ENCODE peak calls at places on chromosome 21, in five cellular contexts. One of them, this sample, is unnamed.

GRCh38 chr21:38804617-38805281 is 980 bp upstream of the ETS2 start:
- DNase-seq in esophagus muscularis mucosa: no peak
- DNase-seq in stimulated activated CD4-positive, alpha-beta T cell treated with anti-CD3 and anti-CD28 coated beads, Interleukin-4, amount 100 ng/mL, for 48 hours: no peak
- DNase-seq in psoas muscle: peak; percentile 88
- DNase-seq in AG08396: peak; percentile 72
- DNase-seq in this sample: peak; percentile 79

GRCh38 chr21:38280446-38280845 is 23.7 kb downstream of the KCNJ15 start:
- DNase-seq in esophagus muscularis mucosa: no peak
- DNase-seq in stimulated activated CD4-positive, alpha-beta T cell treated with anti-CD3 and anti-CD28 coated beads, Interleukin-4, amount 100 ng/mL, for 48 hours: no peak
- DNase-seq in psoas muscle: no peak
- DNase-seq in AG08396: no peak
- DNase-seq in this sample: no peak

GRCh38 chr21:28402616-28402989 is 590.1 kb downstream of the LTN1 start:
- DNase-seq in esophagus muscularis mucosa: no peak
- DNase-seq in stimulated activated CD4-positive, alpha-beta T cell treated with anti-CD3 and anti-CD28 coated beads, Interleukin-4, amount 100 ng/mL, for 48 hours: no peak
- DNase-seq in psoas muscle: no peak
- DNase-seq in AG08396: peak; percentile 8
- DNase-seq in this sample: no peak

GRCh38 chr21:38159355-38159754 is 97.4 kb upstream of the KCNJ15 start:
- DNase-seq in esophagus muscularis mucosa: no peak
- DNase-seq in stimulated activated CD4-positive, alpha-beta T cell treated with anti-CD3 and anti-CD28 coated beads, Interleukin-4, amount 100 ng/mL, for 48 hours: peak; percentile 44
- DNase-seq in psoas muscle: no peak
- DNase-seq in AG08396: peak; percentile 66
- DNase-seq in this sample: peak; percentile 70

GRCh38 chr21:46605759-46606426 is 1.0 kb upstream of the S100B start:
- DNase-seq in esophagus muscularis mucosa: no peak
- DNase-seq in stimulated activated CD4-positive, alpha-beta T cell treated with anti-CD3 and anti-CD28 coated beads, Interleukin-4, amount 100 ng/mL, for 48 hours: peak; percentile 16
- DNase-seq in psoas muscle: peak; percentile 63
- DNase-seq in AG08396: no peak
- DNase-seq in this sample: no peak

GRCh38 chr21:43890042-43890441 is 25.0 kb downstream of the AGPAT3 start:
- DNase-seq in esophagus muscularis mucosa: no peak
- DNase-seq in stimulated activated CD4-positive, alpha-beta T cell treated with anti-CD3 and anti-CD28 coated beads, Interleukin-4, amount 100 ng/mL, for 48 hours: no peak
- DNase-seq in psoas muscle: no peak
- DNase-seq in AG08396: no peak
- DNase-seq in this sample: no peak

GRCh38 chr21:34997295-34997694 is 51.8 kb downstream of the RUNX1 start:
- DNase-seq in esophagus muscularis mucosa: no peak
- DNase-seq in stimulated activated CD4-positive, alpha-beta T cell treated with anti-CD3 and anti-CD28 coated beads, Interleukin-4, amount 100 ng/mL, for 48 hours: no peak
- DNase-seq in psoas muscle: no peak
- DNase-seq in AG08396: no peak
- DNase-seq in this sample: no peak

GRCh38 chr21:35963920-35964451 is 96.3 kb downstream of the SETD4 start:
- DNase-seq in esophagus muscularis mucosa: no peak
- DNase-seq in stimulated activated CD4-positive, alpha-beta T cell treated with anti-CD3 and anti-CD28 coated beads, Interleukin-4, amount 100 ng/mL, for 48 hours: no peak
- DNase-seq in psoas muscle: no peak
- DNase-seq in AG08396: no peak
- DNase-seq in this sample: no peak

GRCh38 chr21:43370888-43371570 is 55.9 kb downstream of the SIK1 start:
- DNase-seq in esophagus muscularis mucosa: no peak
- DNase-seq in stimulated activated CD4-positive, alpha-beta T cell treated with anti-CD3 and anti-CD28 coated beads, Interleukin-4, amount 100 ng/mL, for 48 hours: no peak
- DNase-seq in psoas muscle: no peak
- DNase-seq in AG08396: no peak
- DNase-seq in this sample: no peak

GRCh38 chr21:46148106-46148505 is 7.3 kb downstream of the FTCD start:
- DNase-seq in esophagus muscularis mucosa: no peak
- DNase-seq in stimulated activated CD4-positive, alpha-beta T cell treated with anti-CD3 and anti-CD28 coated beads, Interleukin-4, amount 100 ng/mL, for 48 hours: no peak
- DNase-seq in psoas muscle: no peak
- DNase-seq in AG08396: no peak
- DNase-seq in this sample: no peak

GRCh38 chr21:40752125-40752524 is 94.8 kb downstream of the DSCAM start:
- DNase-seq in esophagus muscularis mucosa: peak; percentile 53
- DNase-seq in stimulated activated CD4-positive, alpha-beta T cell treated with anti-CD3 and anti-CD28 coated beads, Interleukin-4, amount 100 ng/mL, for 48 hours: no peak
- DNase-seq in psoas muscle: no peak
- DNase-seq in AG08396: no peak
- DNase-seq in this sample: no peak

GRCh38 chr21:45981641-45982255 is at the start of gene COL6A1:
- DNase-seq in esophagus muscularis mucosa: no peak
- DNase-seq in stimulated activated CD4-positive, alpha-beta T cell treated with anti-CD3 and anti-CD28 coated beads, Interleukin-4, amount 100 ng/mL, for 48 hours: peak; percentile 24
- DNase-seq in psoas muscle: peak; percentile 85
- DNase-seq in AG08396: peak; percentile 91
- DNase-seq in this sample: no peak

GRCh38 chr21:35324372-35325220 is 275.5 kb upstream of the RUNX1 start:
- DNase-seq in esophagus muscularis mucosa: peak; percentile 85
- DNase-seq in stimulated activated CD4-positive, alpha-beta T cell treated with anti-CD3 and anti-CD28 coated beads, Interleukin-4, amount 100 ng/mL, for 48 hours: no peak
- DNase-seq in psoas muscle: peak; percentile 63
- DNase-seq in AG08396: peak; percentile 60
- DNase-seq in this sample: peak; percentile 67

GRCh38 chr21:35664683-35665082 is 395.6 kb downstream of the SETD4 start:
- DNase-seq in esophagus muscularis mucosa: no peak
- DNase-seq in stimulated activated CD4-positive, alpha-beta T cell treated with anti-CD3 and anti-CD28 coated beads, Interleukin-4, amount 100 ng/mL, for 48 hours: peak; percentile 8
- DNase-seq in psoas muscle: no peak
- DNase-seq in AG08396: no peak
- DNase-seq in this sample: no peak

GRCh38 chr21:18521204-18521603 is 117.6 kb upstream of the TMPRSS15 start:
- DNase-seq in esophagus muscularis mucosa: no peak
- DNase-seq in stimulated activated CD4-positive, alpha-beta T cell treated with anti-CD3 and anti-CD28 coated beads, Interleukin-4, amount 100 ng/mL, for 48 hours: no peak
- DNase-seq in psoas muscle: no peak
- DNase-seq in AG08396: no peak
- DNase-seq in this sample: no peak

GRCh38 chr21:29164330-29164942 is 34.0 kb downstream of the MAP3K7CL start:
- DNase-seq in esophagus muscularis mucosa: no peak
- DNase-seq in stimulated activated CD4-positive, alpha-beta T cell treated with anti-CD3 and anti-CD28 coated beads, Interleukin-4, amount 100 ng/mL, for 48 hours: no peak
- DNase-seq in psoas muscle: no peak
- DNase-seq in AG08396: peak; percentile 24
- DNase-seq in this sample: peak; percentile 75

GRCh38 chr21:25895565-25896205 is 160.9 kb downstream of the GABPA start:
- DNase-seq in esophagus muscularis mucosa: no peak
- DNase-seq in stimulated activated CD4-positive, alpha-beta T cell treated with anti-CD3 and anti-CD28 coated beads, Interleukin-4, amount 100 ng/mL, for 48 hours: no peak
- DNase-seq in psoas muscle: no peak
- DNase-seq in AG08396: peak; percentile 27
- DNase-seq in this sample: no peak

GRCh38 chr21:33917421-33917820 is 1.8 kb upstream of the ATP5PO start:
- DNase-seq in esophagus muscularis mucosa: no peak
- DNase-seq in stimulated activated CD4-positive, alpha-beta T cell treated with anti-CD3 and anti-CD28 coated beads, Interleukin-4, amount 100 ng/mL, for 48 hours: no peak
- DNase-seq in psoas muscle: no peak
- DNase-seq in AG08396: no peak
- DNase-seq in this sample: no peak

GRCh38 chr21:15093216-15093615 is 28.4 kb upstream of the NRIP1 start:
- DNase-seq in esophagus muscularis mucosa: no peak
- DNase-seq in stimulated activated CD4-positive, alpha-beta T cell treated with anti-CD3 and anti-CD28 coated beads, Interleukin-4, amount 100 ng/mL, for 48 hours: no peak
- DNase-seq in psoas muscle: no peak
- DNase-seq in AG08396: no peak
- DNase-seq in this sample: no peak